ENCODE peak calls at places on chromosomes 1 and 21, in nine cellular contexts. G, U, M, H, N, A, F, X and L are unnamed samples. For H3K4me1, the result is how much of the 10 kb centered on the place peaks cover.

GRCh38 chr1:115067460-115067859 is 21.8 kb downstream of the TSPAN2 start:
- DNase-seq in F (no peak), G (no peak), H (no peak), X (no peak), N (no peak), A (peak), U (no peak), M (no peak), L (no peak)

GRCh38 chr1:20109223-20109856 is 10.0 kb downstream of the PLA2G2D start:
- DNase-seq in G (peak), A (no peak), X (no peak), U (no peak), M (no peak), H (no peak), F (peak), N (no peak), L (no peak)

GRCh38 chr1:179589524-179589923 is 2.1 kb upstream of the TDRD5 start:
- DNase-seq in N (no peak), X (no peak), H (no peak), U (no peak), F (no peak), M (no peak), G (no peak), A (peak), L (no peak)

GRCh38 chr1:9443913-9444445 is 95.3 kb upstream of the SLC25A33 start:
- DNase-seq in G (no peak), F (no peak), A (no peak), H (no peak), U (no peak), X (no peak), M (peak), N (peak), L (no peak)

GRCh38 chr1:187046293-187046692 is 217.5 kb downstream of the PLA2G4A start:
- DNase-seq in A (no peak), N (no peak), G (no peak), U (no peak), X (no peak), F (no peak), H (no peak), M (no peak), L (no peak)

GRCh38 chr1:242245255-242245654 is 246.4 kb upstream of the MAP1LC3C start:
- DNase-seq in H (no peak), A (no peak), F (no peak), M (no peak), N (no peak), U (no peak), G (no peak), X (no peak), L (no peak)

GRCh38 chr21:16976132-16976666 is 536.6 kb upstream of the CXADR start:
- DNase-seq in X (no peak), N (no peak), A (no peak), F (no peak), H (no peak), U (no peak), G (no peak), M (no peak), L (no peak)

GRCh38 chr21:26405071-26405470 is 168.0 kb downstream of the CYYR1 start:
- DNase-seq in N (peak), F (no peak), M (no peak), H (no peak), U (no peak), G (no peak), X (no peak), A (peak), L (no peak)

GRCh38 chr1:91981996-91982609 is 32.9 kb downstream of the BRDT start:
- DNase-seq in M (no peak), F (no peak), A (no peak), N (no peak), U (no peak), X (no peak), H (no peak), G (no peak), L (no peak)

GRCh38 chr1:247077768-247078314 is 770 bp downstream of the ZNF670 start:
- DNase-seq in M (no peak), H (no peak), A (peak), X (no peak), N (peak), F (peak), G (no peak), U (no peak), L (no peak)

GRCh38 chr1:82775402-82776000 is 974.8 kb downstream of the ADGRL2 start:
- DNase-seq in M (no peak), A (peak), H (peak), G (peak), X (peak), U (no peak), F (no peak), N (peak), L (peak)

GRCh38 chr21:25350056-25350455 is 257.2 kb downstream of the MRPL39 start:
- DNase-seq in X (no peak), U (no peak), F (no peak), G (peak), H (no peak), N (peak), A (peak), M (no peak), L (no peak)

GRCh38 chr1:223713546-223714420 is 1.4 kb downstream of the CAPN2 start:
- DNase-seq in U (no peak), G (no peak), M (no peak), H (no peak), N (no peak), F (peak), X (no peak), A (peak), L (no peak)

GRCh38 chr21:38773108-38774061 is 32.3 kb upstream of the ETS2 start:
- DNase-seq in U (no peak), H (peak), F (no peak), X (no peak), G (no peak), M (no peak), N (peak), A (peak), L (peak)

GRCh38 chr1:233543338-233544255 is 70.3 kb upstream of the KCNK1 start:
- DNase-seq in H (peak), N (peak), U (no peak), A (peak), M (peak), G (no peak), F (peak), X (no peak), L (no peak)

GRCh38 chr1:19046972-19047371 is 90.5 kb upstream of the IFFO2 start:
- DNase-seq in H (no peak), N (no peak), G (no peak), X (peak), U (no peak), F (no peak), A (no peak), M (no peak), L (no peak)

DNA sequence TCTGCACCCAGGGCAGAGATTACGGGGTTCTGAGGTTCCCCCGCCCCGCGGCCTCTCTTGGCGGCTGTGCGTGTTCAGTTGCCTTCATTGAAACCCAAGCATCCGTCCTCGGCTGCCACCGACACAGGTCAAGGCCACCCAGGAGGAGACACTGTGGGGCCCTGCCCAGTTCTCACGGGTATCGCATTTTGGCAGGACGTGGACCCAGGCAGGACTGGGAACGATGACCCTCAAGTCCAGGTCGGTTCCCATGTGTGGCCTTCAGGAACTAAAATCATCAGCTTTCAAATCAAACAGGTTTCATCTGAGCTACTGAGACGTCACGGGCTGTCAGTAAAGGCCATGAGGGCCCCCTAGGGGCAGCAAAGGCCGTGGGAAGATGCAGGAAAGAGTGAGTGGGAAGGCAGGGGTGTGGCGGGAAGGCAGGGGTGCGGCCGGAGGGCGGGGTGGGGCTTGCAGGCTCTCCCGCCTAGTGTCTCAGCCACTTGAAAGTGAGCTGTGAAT is 7.0 kb upstream of the C1orf174 start:
- DNase-seq in F (peak), H (peak), N (no peak), X (peak), G (peak), M (no peak), A (no peak), U (no peak), L (no peak)
- H3K4me1 ChIP-seq in F (under half), H (under half), N (under half), X (under half), G (under half), M (under half), A (under half), U (under half), L (under half)

GRCh38 chr1:203408485-203409229 is 57.7 kb upstream of the FMOD start:
- DNase-seq in A (peak), F (peak), X (peak), U (no peak), G (peak), H (peak), M (peak), N (peak), L (peak)
- H3K4me3 ChIP-seq in A (no peak), F (no peak), X (no peak), U (no peak), G (no peak), H (no peak), M (no peak), N (no peak), L (no peak)

GRCh38 chr1:167675440-167675839 is 45.4 kb downstream of the RCSD1 start:
- DNase-seq in N (no peak), M (no peak), H (no peak), U (no peak), X (no peak), A (no peak), G (no peak), F (no peak), L (no peak)
- H3K4me1 ChIP-seq in N (half or more), M (under half), H (under half), U (under half), X (under half), A (under half), G (under half), F (under half), L (under half)

DNA sequence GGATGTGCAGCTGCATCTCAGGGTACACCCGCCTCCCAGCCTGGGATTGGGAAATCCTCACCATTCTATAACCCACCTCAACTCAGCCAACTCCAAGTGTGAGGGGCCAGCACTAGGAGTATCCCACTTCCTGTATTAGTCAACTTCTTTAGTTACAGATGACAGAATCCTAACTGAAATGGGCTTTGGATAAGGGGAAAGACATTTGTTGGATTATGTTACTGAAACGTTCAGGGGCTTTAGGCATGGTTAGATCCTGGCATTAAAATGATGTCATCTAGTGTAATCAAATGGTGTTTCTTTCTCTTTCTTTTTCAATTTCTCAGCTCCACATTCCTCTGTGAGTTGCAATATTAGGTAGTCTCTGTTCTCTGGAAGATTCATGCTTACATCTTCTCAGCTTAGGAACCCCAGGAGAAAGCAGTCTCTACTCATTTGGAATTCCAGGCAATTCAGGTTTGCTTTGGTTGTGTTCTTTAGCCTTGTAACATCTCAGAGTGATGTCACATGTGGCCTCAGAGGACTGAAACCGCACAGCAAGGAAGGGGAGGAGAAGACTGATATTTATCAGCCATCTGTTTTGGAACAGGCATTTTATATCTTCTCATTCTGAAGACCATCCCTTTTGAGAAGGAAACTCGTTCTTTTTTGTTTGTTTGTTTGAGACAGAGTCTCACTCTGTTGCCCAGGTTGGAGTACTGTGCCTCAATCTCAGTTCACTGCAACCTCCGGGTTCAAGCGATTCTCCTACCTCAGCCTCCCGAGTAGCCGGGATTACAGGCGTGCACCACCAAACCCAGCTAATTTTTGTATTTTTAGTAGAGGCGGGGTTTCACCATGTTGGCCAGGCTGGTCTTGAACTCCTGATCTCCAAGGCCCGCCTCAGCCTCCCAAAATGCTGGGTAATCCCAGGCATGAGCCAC is 18.9 kb upstream of the TMEM54 start:
- DNase-seq in X (no peak), N (peak), M (no peak), G (no peak), U (no peak), F (no peak), A (peak), H (no peak), L (no peak)
- H3K4me3 ChIP-seq in X (no peak), N (no peak), M (no peak), G (no peak), U (no peak), F (no peak), A (no peak), H (no peak), L (no peak)

GRCh38 chr21:32803651-32804050 is 32.1 kb upstream of the PAXBP1 start:
- DNase-seq in U (no peak), H (no peak), G (no peak), X (no peak), F (no peak), N (no peak), A (peak), M (no peak), L (no peak)
- H3K4me1 ChIP-seq in U (under half), H (under half), G (under half), X (under half), F (under half), N (under half), A (under half), M (under half), L (under half)

DNA sequence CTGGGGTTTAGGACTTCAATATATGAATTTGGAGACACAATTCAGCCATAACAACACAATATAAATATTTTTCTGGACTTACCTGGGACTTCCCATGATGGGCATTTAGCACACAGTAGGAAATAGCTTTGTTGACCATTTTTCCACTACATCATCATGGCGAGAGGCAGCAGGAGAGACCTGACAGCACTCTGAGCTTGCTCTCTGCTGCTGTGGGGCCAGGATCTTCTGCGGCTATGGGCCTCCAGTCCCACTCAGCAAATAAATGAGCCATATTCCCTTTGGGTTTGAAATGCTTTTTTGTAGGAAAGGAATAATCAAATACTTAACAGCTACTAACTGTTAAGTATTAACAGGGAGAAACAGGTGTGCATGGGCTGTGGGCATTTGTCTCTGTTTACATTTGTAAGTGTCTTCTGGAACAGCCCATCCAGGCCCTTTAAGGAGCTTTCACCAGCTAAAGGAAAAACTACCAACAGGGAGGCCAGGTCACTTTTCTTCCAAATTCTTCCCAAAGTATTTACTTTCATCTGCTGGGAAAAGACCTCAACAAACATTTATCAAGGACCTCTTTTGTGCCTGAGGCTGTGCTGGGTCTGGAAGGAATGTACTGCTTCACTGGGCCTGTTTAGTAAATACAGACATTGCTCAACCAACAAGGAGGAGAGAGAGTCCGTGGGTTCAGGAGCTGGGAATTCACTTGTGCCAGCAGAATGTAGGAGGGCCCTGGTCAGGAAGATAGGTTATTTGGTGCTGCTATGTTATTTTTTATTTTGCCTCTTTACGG is 133.2 kb downstream of the LRIG2 start:
- DNase-seq in U (no peak), F (no peak), X (no peak), H (peak), A (no peak), G (no peak), M (no peak), N (no peak), L (no peak)
- H3K4me3 ChIP-seq in U (no peak), F (no peak), X (no peak), H (no peak), A (no peak), G (no peak), M (no peak), N (no peak), L (no peak)

GRCh38 chr1:7503691-7504437 is 267.2 kb upstream of the VAMP3 start:
- DNase-seq in A (no peak), M (no peak), H (no peak), U (no peak), G (no peak), F (no peak), N (no peak), X (no peak), L (no peak)
- H3K4me1 ChIP-seq in A (under half), M (under half), H (under half), U (under half), G (under half), F (under half), N (under half), X (under half), L (under half)

GRCh38 chr1:56644064-56644940 is 812 bp upstream of the PRKAA2 start:
- DNase-seq in N (no peak), G (peak), M (peak), X (no peak), U (no peak), H (peak), F (no peak), A (peak), L (no peak)
- H3K4me3 ChIP-seq in N (peak), G (peak), M (peak), X (peak), U (peak), H (peak), F (peak), A (peak), L (peak)

DNA sequence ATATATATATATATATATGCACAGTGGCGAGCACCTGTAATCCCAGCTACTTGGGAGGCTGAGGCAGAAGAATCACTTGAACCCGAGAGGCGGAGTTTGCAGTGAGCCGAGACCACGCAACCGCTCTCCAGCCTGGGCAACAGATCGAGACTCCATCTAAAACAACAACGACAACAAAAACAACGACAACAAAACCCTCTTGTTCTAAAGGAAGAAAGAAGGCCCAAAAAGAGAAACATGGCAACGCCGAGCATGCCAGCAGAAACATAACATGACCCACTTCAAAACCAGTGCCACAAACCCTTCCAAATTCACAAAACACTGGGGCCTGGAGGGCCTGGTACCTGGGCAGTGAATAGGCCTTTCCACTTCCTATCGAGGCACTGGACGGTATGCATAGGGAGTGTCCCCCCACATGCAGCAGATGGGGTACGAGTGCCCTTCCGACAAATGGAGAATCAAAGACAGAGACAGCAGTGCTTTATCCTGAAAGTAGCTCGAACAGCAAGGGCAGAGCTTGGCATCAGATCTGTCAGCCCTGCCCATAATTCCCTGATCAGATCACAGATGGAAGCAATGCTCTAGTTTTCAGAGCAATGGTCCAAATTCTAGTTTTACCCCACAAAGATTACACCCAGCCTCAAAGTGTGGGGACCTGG is 52.0 kb downstream of the TOMM20 start:
- DNase-seq in G (no peak), H (no peak), A (no peak), M (no peak), N (no peak), F (no peak), U (no peak), X (no peak), L (no peak)
- H3K4me1 ChIP-seq in G (half or more), H (half or more), A (under half), M (under half), N (under half), F (under half), U (half or more), X (under half), L (under half)

DNA sequence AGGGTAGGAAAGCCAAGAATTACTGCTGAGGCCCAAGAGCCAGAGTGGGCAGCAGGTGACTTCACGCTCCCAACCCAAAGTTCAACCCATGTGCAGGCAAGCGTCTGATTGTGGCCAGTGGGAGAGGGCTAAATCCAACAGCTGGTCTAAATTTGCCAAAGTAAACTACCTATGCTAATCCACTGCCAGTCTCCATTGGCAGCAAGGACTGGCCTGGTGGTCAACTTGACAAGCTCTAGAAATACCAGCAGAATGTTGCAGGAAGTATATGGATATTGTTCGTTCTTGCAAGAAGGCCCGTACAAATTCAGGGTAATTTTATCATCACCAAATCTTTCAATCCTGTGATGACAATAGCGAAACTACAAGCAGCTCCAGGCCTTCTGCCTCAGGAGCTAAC is 1.5 kb downstream of the TMEM63A start:
- DNase-seq in U (no peak), A (no peak), M (no peak), G (peak), F (peak), X (no peak), H (no peak), N (no peak), L (no peak)
- H3K4me3 ChIP-seq in U (peak), A (peak), M (peak), G (no peak), F (no peak), X (peak), H (no peak), N (no peak), L (no peak)